ENCODE peak calls at places on chromosome 4, in nine cellular contexts. J is Ammon's horn; P is CD4-positive, alpha-beta T cell; B is uterus; G is iPS-NIHi11; U is progenitor cell of endocrine pancreas; Z is heart right ventricle; F is fibroblast of the conjunctiva; L is nucleus accumbens. R is an unnamed sample.

GRCh38 chr4:25090516-25090915 is 59.8 kb upstream of the LGI2 start:
- DNase-seq in J (no peak), P (no peak), B (no peak), G (no peak), U (no peak), Z (no peak), F (no peak), L (no peak), R (no peak)

GRCh38 chr4:183610613-183611012 is 48.4 kb downstream of the RWDD4 start:
- DNase-seq in J (no peak), P (no peak), B (no peak), G (no peak), U (no peak), Z (no peak), F (no peak), L (no peak), R (no peak)

GRCh38 chr4:157291071-157291470 is 70.5 kb downstream of the GRIA2 start:
- DNase-seq in J (peak; percentile 56), P (no peak), B (no peak), G (no peak), U (no peak), Z (no peak), F (no peak), L (no peak), R (no peak)

GRCh38 chr4:152098365-152099060 is 337.7 kb upstream of the GATB start:
- DNase-seq in J (no peak), P (no peak), B (no peak), G (no peak), U (no peak), Z (no peak), F (no peak), L (no peak), R (no peak)

GRCh38 chr4:15793506-15794363 is 15.6 kb downstream of the CD38 start:
- DNase-seq in J (no peak), P (no peak), B (no peak), G (no peak), U (no peak), Z (no peak), F (no peak), L (no peak), R (no peak)

GRCh38 chr4:133270021-133270570 is 121.0 kb downstream of the PCDH10 start:
- DNase-seq in J (no peak), P (no peak), B (no peak), G (no peak), U (no peak), Z (no peak), F (no peak), L (no peak), R (no peak)

GRCh38 chr4:86011117-86011516 is 348.7 kb downstream of the MAPK10 start:
- DNase-seq in J (no peak), P (no peak), B (no peak), G (no peak), U (no peak), Z (peak; percentile 35), F (peak; percentile 92), L (no peak), R (no peak)

GRCh38 chr4:24774452-24774851 is 20.9 kb upstream of the SOD3 start:
- DNase-seq in J (no peak), P (no peak), B (no peak), G (no peak), U (no peak), Z (no peak), F (no peak), L (no peak), R (no peak)

GRCh38 chr4:144572660-144573059 is 73.3 kb upstream of the HHIP start:
- DNase-seq in J (no peak), P (no peak), B (no peak), G (no peak), U (no peak), Z (no peak), F (no peak), L (no peak), R (no peak)

GRCh38 chr4:139503622-139504166 is 49.8 kb downstream of the RAB33B start:
- DNase-seq in J (no peak), P (no peak), B (no peak), G (no peak), U (no peak), Z (no peak), F (no peak), L (no peak), R (no peak)

GRCh38 chr4:8399298-8399697 is 41.2 kb downstream of the ACOX3 start:
- DNase-seq in J (no peak), P (no peak), B (no peak), G (no peak), U (no peak), Z (no peak), F (no peak), L (no peak), R (no peak)

GRCh38 chr4:112321768-112322684 is 24.9 kb downstream of the ALPK1 start:
- DNase-seq in J (peak; percentile 79), P (peak; percentile 74), B (no peak), G (peak; percentile 57), U (peak; percentile 37), Z (peak; percentile 62), F (peak; percentile 42), L (peak; percentile 14), R (peak; percentile 25)

GRCh38 chr4:107825072-107825789 is 499 bp downstream of the SGMS2 start:
- DNase-seq in J (no peak), P (no peak), B (no peak), G (peak; percentile 60), U (peak; percentile 44), Z (peak; percentile 16), F (no peak), L (no peak), R (no peak)

GRCh38 chr4:5463361-5463760 is 245.0 kb downstream of the EVC2 start:
- DNase-seq in J (no peak), P (no peak), B (no peak), G (no peak), U (no peak), Z (no peak), F (no peak), L (no peak), R (no peak)

GRCh38 chr4:184364100-184364921 is 110.0 kb downstream of the IRF2 start:
- DNase-seq in J (no peak), P (no peak), B (no peak), G (no peak), U (no peak), Z (no peak), F (no peak), L (no peak), R (no peak)

GRCh38 chr4:84381759-84382158 is 117.3 kb downstream of the NKX6-1 start:
- DNase-seq in J (no peak), P (no peak), B (no peak), G (no peak), U (no peak), Z (no peak), F (no peak), L (no peak), R (no peak)

GRCh38 chr4:1478766-1479355 is 72.6 kb upstream of the NKX1-1 start:
- DNase-seq in J (no peak), P (no peak), B (peak; percentile 2), G (peak; percentile 6), U (no peak), Z (no peak), F (no peak), L (no peak), R (no peak)

GRCh38 chr4:7978489-7978888 is 38.8 kb upstream of the AFAP1 start:
- DNase-seq in J (no peak), P (no peak), B (no peak), G (no peak), U (no peak), Z (no peak), F (no peak), L (no peak), R (no peak)

GRCh38 chr4:126405369-126405982 is 1090.7 kb downstream of the FAT4 start:
- DNase-seq in J (no peak), P (no peak), B (no peak), G (peak; percentile 20), U (no peak), Z (no peak), F (peak; percentile 18), L (no peak), R (no peak)

GRCh38 chr4:185504098-185505047 is 30.9 kb downstream of the PDLIM3 start:
- DNase-seq in J (no peak), P (no peak), B (peak; percentile 52), G (no peak), U (no peak), Z (peak; percentile 88), F (no peak), L (no peak), R (no peak)

GRCh38 chr4:71553605-71554004 is 214.8 kb downstream of the SLC4A4 start:
- DNase-seq in J (peak; percentile 51), P (no peak), B (no peak), G (peak; percentile 37), U (no peak), Z (no peak), F (peak; percentile 43), L (no peak), R (no peak)

GRCh38 chr4:106201373-106201772 is 114.6 kb downstream of the TBCK start:
- DNase-seq in J (peak; percentile 4), P (no peak), B (no peak), G (no peak), U (no peak), Z (no peak), F (peak; percentile 9), L (no peak), R (no peak)

GRCh38 chr4:101753702-101754101 is 36.8 kb upstream of the BANK1 start:
- DNase-seq in J (no peak), P (no peak), B (no peak), G (no peak), U (no peak), Z (no peak), F (peak; percentile 2), L (no peak), R (no peak)

GRCh38 chr4:96134806-96135205 is 294.9 kb downstream of the PDHA2 start:
- DNase-seq in J (no peak), P (no peak), B (no peak), G (no peak), U (no peak), Z (no peak), F (no peak), L (no peak), R (no peak)

GRCh38 chr4:23717528-23718248 is 172.2 kb downstream of the PPARGC1A start:
- DNase-seq in J (no peak), P (no peak), B (no peak), G (peak; percentile 73), U (no peak), Z (no peak), F (peak; percentile 1), L (no peak), R (no peak)

GRCh38 chr4:105619193-105619931 is 66.9 kb downstream of the ARHGEF38 start:
- DNase-seq in J (peak; percentile 39), P (no peak), B (no peak), G (peak; percentile 8), U (no peak), Z (peak; percentile 56), F (no peak), L (no peak), R (no peak)